ENCODE peak calls at places on chromosomes 13 and 19, in four cellular contexts. L, R, V and C are unnamed samples.

GRCh38 chr13:113851480-113851803 is 12.4 kb downstream of the GAS6 start:
- DNase-seq in V (no peak), R (no peak), L (no peak), C (no peak)

GRCh38 chr19:974564-975257 is 9.4 kb upstream of the WDR18 start:
- DNase-seq in R (no peak), L (no peak), V (no peak), C (no peak)

GRCh38 chr19:34428549-34429285 is 536 bp downstream of the UBA2 start:
- DNase-seq in V (no peak), R (peak), L (no peak), C (no peak)

GRCh38 chr19:43634516-43634876 is 5.2 kb downstream of the CADM4 start:
- DNase-seq in L (no peak), V (no peak), R (no peak), C (no peak)

GRCh38 chr13:45875951-45876350 is 24.4 kb upstream of the SIAH3 start:
- DNase-seq in L (no peak), V (no peak), R (no peak), C (peak)

GRCh38 chr19:7914099-7914498 is 531 bp upstream of the TGFBR3L start:
- DNase-seq in V (no peak), R (no peak), L (no peak), C (no peak)

GRCh38 chr13:73338389-73338788 is 279.6 kb downstream of the KLF5 start:
- DNase-seq in V (no peak), R (no peak), L (no peak), C (no peak)

GRCh38 chr19:18271433-18271841 is 2.8 kb downstream of the IQCN start:
- DNase-seq in R (no peak), V (no peak), L (no peak), C (no peak)

GRCh38 chr19:56837492-56837891 is 3.0 kb downstream of the PEG3 start:
- DNase-seq in L (peak), V (no peak), R (peak), C (no peak)

GRCh38 chr13:85590231-85590931 is 208.8 kb downstream of the SLITRK6 start:
- DNase-seq in V (no peak), R (no peak), L (no peak), C (no peak)

GRCh38 chr13:109363431-109363830 is 423.0 kb downstream of the IRS2 start:
- DNase-seq in V (no peak), R (no peak), L (no peak), C (no peak)

GRCh38 chr19:5018224-5019015 is 49.5 kb downstream of the KDM4B start:
- DNase-seq in R (no peak), V (no peak), L (no peak), C (no peak)

DNA sequence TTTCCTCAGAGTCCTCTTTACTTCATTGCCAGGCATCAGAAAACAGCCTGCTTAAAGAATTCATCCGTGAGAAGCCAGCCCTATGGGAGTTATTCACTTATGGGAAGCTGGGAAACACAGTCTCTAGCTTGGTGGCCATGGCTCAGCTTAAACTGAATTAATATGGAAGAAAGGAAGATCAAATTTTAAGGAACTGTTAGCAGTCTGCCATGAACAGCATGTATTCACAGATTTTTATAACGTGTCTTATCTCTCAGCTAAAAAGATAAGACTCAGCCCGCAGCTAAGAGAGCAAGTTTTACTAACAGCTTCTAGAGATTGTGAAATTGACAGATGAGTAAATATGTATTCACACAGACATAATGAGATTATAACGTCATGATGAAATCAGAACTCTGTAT is 253.7 kb upstream of the RXFP2 start:
- DNase-seq in R (no peak), V (no peak), L (no peak), C (no peak)
- H3K27ac ChIP-seq in R (no peak), V (no peak), L (no peak), C (no peak)

GRCh38 chr13:23852351-23852750 is 36.8 kb downstream of the MIPEP start:
- DNase-seq in L (no peak), V (no peak), R (no peak), C (no peak)

GRCh38 chr13:23850134-23850533 is 39.1 kb downstream of the MIPEP start:
- DNase-seq in R (no peak), V (no peak), L (no peak), C (no peak)

GRCh38 chr13:23849670-23850069 is 39.5 kb downstream of the MIPEP start:
- DNase-seq in L (no peak), R (no peak), V (no peak), C (no peak)

GRCh38 chr13:23848639-23849282 is 40.4 kb downstream of the MIPEP start:
- DNase-seq in R (no peak), L (no peak), V (no peak), C (no peak)

GRCh38 chr13:23851106-23851505 is 38.1 kb downstream of the MIPEP start:
- DNase-seq in V (no peak), L (no peak), R (no peak), C (no peak)
- H3K27ac ChIP-seq in V (no peak), L (no peak), R (no peak), C (no peak)

GRCh38 chr19:37906868-37907734 is at the start of gene SIPA1L3:
- DNase-seq in V (peak), L (peak), R (peak), C (peak)

GRCh38 chr19:37905936-37906867 is at the start of gene WDR87:
- DNase-seq in R (peak), V (no peak), L (no peak), C (no peak)

GRCh38 chr19:37914908-37915307 is 7.9 kb downstream of the SIPA1L3 start:
- DNase-seq in L (no peak), R (no peak), V (no peak), C (no peak)

GRCh38 chr19:37907735-37908066 is 693 bp downstream of the SIPA1L3 start:
- DNase-seq in R (no peak), V (no peak), L (no peak), C (no peak)

GRCh38 chr19:37909661-37910199 is 2.7 kb downstream of the SIPA1L3 start:
- DNase-seq in V (no peak), L (no peak), R (no peak), C (no peak)
- H3K27ac ChIP-seq in V (no peak), L (no peak), R (no peak), C (no peak)

GRCh38 chr19:46951236-46951986 is 68.2 kb upstream of the NPAS1 start:
- DNase-seq in L (no peak), R (peak), V (no peak), C (peak)
- H3K27ac ChIP-seq in L (peak), R (peak), V (no peak), C (peak)

GRCh38 chr13:84479656-84480055 is 597.4 kb upstream of the SLITRK1 start:
- DNase-seq in L (no peak), R (no peak), V (no peak), C (peak)
- H3K27ac ChIP-seq in L (no peak), R (no peak), V (no peak), C (peak)

GRCh38 chr19:42116308-42117075 is 15.8 kb downstream of the POU2F2 start:
- DNase-seq in R (no peak), V (no peak), L (no peak), C (no peak)
- H3K27ac ChIP-seq in R (no peak), V (no peak), L (no peak), C (no peak)

GRCh38 chr13:93227906-93228801 is 1.5 kb downstream of the GPC6 start:
- DNase-seq in R (peak), V (no peak), L (no peak), C (no peak)
- H3K27ac ChIP-seq in R (peak), V (peak), L (peak), C (peak)

GRCh38 chr19:29809795-29810503 is 1.8 kb upstream of the CCNE1 start:
- DNase-seq in R (no peak), V (no peak), L (no peak), C (no peak)
- H3K27ac ChIP-seq in R (no peak), V (no peak), L (no peak), C (peak)

DNA sequence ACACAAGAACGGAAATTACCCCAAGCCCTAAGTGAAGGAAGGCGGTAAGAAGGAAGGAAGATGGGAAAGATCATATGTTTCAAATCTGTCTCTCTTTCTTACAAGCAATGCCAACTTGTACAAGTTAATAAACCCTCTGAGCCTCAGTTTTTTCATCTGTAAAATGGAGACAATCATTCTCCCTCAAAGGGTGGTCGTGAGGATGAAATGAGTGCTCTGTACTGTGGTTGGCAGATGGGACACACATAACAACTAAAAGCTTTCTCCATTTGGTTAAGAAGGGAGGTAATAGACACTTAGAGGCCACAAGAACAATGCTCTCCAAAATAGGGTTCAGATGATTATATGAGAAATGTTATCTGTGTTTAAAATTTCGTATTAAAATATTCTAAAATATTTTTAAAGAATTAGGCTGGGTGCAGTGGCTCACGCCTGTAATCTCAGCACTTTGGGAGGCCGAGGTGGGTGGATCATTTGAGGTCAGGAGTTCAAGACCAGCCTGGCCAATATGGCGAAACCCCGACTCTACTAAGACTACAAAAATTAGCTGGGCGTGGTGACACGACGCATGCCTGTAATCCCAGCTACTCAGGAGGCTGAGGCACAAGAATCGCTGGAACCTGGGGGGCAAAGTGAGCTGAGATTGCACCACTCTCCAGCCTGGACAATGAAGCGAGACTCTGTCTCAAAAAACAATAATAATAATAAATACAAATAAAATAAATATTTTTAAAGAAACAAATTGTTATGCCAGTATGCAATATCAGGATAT is 89.7 kb downstream of the STARD13 start:
- DNase-seq in L (no peak), R (no peak), V (no peak), C (no peak)
- H3K27ac ChIP-seq in L (no peak), R (peak), V (peak), C (no peak)